ENCODE peak calls at places on chromosomes 11 and 22, in eight cellular contexts. M, F, C, O, Q, T, J and W are unnamed samples.

GRCh38 chr11:116840224-116840745 is 2.9 kb upstream of the APOA1 start:
- DNase-seq in M (peak; percentile 54), F (peak; percentile 41), C (peak; percentile 35), O (no peak), Q (no peak), T (no peak), J (no peak), W (peak; percentile 50)

GRCh38 chr11:8080674-8081590 is at the start of gene TUB:
- DNase-seq in M (no peak), F (peak; percentile 78), C (no peak), O (no peak), Q (no peak), T (no peak), J (no peak), W (peak; percentile 57)

GRCh38 chr11:123477205-123477907 is 47.3 kb downstream of the GRAMD1B start:
- DNase-seq in M (no peak), F (no peak), C (no peak), O (no peak), Q (no peak), T (no peak), J (no peak), W (no peak)

GRCh38 chr11:96760815-96761214 is 371.0 kb downstream of the JRKL start:
- DNase-seq in M (no peak), F (no peak), C (no peak), O (no peak), Q (no peak), T (no peak), J (no peak), W (no peak)

GRCh38 chr11:134406264-134407185 is 5.5 kb downstream of the B3GAT1 start:
- DNase-seq in M (no peak), F (no peak), C (no peak), O (no peak), Q (no peak), T (no peak), J (no peak), W (no peak)

GRCh38 chr11:47271961-47272661 is 2.2 kb downstream of the MADD start:
- DNase-seq in M (no peak), F (no peak), C (peak; percentile 49), O (no peak), Q (no peak), T (no peak), J (peak; percentile 57), W (no peak)

GRCh38 chr11:31922450-31922849 is 111.3 kb upstream of the PAX6 start:
- DNase-seq in M (no peak), F (no peak), C (peak; percentile 20), O (no peak), Q (no peak), T (no peak), J (no peak), W (no peak)

GRCh38 chr11:75261902-75262361 is 21.4 kb downstream of the TPBGL start:
- DNase-seq in M (no peak), F (peak; percentile 1), C (no peak), O (peak; percentile 30), Q (no peak), T (peak; percentile 58), J (no peak), W (no peak)

GRCh38 chr11:3962406-3962840 is 107.0 kb downstream of the STIM1 start:
- DNase-seq in M (peak; percentile 53), F (no peak), C (no peak), O (no peak), Q (no peak), T (no peak), J (no peak), W (no peak)

GRCh38 chr11:32101791-32102190 is 10.9 kb downstream of the RCN1 start:
- DNase-seq in M (no peak), F (no peak), C (no peak), O (no peak), Q (no peak), T (no peak), J (no peak), W (no peak)

GRCh38 chr11:70467196-70468085 is 69.1 kb downstream of the CTTN start:
- DNase-seq in M (peak; percentile 73), F (peak; percentile 80), C (peak; percentile 78), O (peak; percentile 78), Q (no peak), T (no peak), J (peak; percentile 33), W (no peak)

GRCh38 chr11:94854770-94855633 is 86.8 kb downstream of the AMOTL1 start:
- DNase-seq in M (no peak), F (no peak), C (no peak), O (peak; percentile 75), Q (no peak), T (no peak), J (no peak), W (no peak)

GRCh38 chr11:94855666-94856065 is 87.5 kb downstream of the AMOTL1 start:
- DNase-seq in M (peak; percentile 63), F (no peak), C (no peak), O (no peak), Q (no peak), T (no peak), J (no peak), W (no peak)

GRCh38 chr11:94858012-94858705 is 90.0 kb downstream of the AMOTL1 start:
- DNase-seq in M (no peak), F (no peak), C (no peak), O (no peak), Q (no peak), T (no peak), J (no peak), W (no peak)

GRCh38 chr11:94860333-94860732 is 92.2 kb downstream of the AMOTL1 start:
- DNase-seq in M (no peak), F (no peak), C (no peak), O (no peak), Q (no peak), T (no peak), J (no peak), W (no peak)

DNA sequence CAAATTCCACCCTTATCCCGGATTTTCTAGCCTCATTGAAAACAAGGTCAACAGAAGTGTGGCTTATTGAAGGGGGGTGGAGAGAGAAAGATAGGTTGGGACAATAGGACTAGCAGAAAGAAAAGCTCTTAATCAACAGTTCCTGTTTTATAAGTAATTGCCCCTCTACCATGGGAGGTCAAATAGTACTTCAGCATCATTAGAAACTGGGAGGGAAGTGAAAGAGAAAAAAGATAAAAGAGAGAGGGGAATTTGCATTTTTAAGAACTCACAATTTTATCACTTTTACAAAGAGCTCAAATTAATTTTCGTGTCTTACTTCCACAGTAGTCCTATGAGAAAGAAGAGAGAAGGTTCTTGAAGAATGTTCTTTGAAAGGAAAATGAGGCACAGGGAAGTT is 89.2 kb downstream of the AMOTL1 start:
- DNase-seq in M (no peak), F (no peak), C (no peak), O (no peak), Q (no peak), T (no peak), J (no peak), W (no peak)
- TF ChIP-seq CTCF in M (no peak), F (no peak), C (no peak), O (no peak), Q (no peak), T (no peak), J (no peak), W (no peak)

DNA sequence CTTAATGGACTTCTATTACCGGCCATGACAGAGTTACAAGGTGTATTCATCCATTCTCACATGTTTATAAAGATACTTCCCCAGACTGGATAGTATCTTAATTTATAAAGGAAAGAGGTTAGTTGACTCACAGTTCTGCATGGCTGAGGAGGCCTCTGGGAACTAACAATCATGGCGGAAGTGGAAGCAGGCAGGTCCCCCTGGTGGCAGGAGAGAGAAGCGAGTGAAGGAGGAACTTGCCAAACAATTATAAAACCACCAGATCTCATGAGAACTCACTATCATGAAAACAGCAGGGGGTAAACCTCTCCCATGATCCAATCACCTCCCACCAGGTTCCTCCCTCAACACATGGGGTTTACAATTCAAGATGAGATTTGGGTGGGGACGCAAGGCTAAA is 170.0 kb upstream of the PDGFD start:
- DNase-seq in M (no peak), F (no peak), C (peak; percentile 48), O (no peak), Q (no peak), T (no peak), J (no peak), W (peak; percentile 43)
- TF ChIP-seq CTCF in M (peak; percentile 35), F (peak; percentile 33), C (peak; percentile 52), O (no peak), Q (peak; percentile 7), T (no peak), J (no peak), W (peak; percentile 66)

GRCh38 chr22:33438273-33438672 is 380.1 kb upstream of the SYN3 start:
- DNase-seq in M (peak; percentile 77), F (no peak), C (peak; percentile 27), O (no peak), Q (peak; percentile 74), T (no peak), J (no peak), W (no peak)
- TF ChIP-seq CTCF in M (no peak), F (no peak), C (no peak), O (no peak), Q (no peak), T (no peak), J (no peak), W (no peak)

GRCh38 chr11:44858796-44859527 is 91.7 kb downstream of the TP53I11 start:
- DNase-seq in M (no peak), F (peak; percentile 50), C (no peak), O (no peak), Q (peak; percentile 14), T (no peak), J (no peak), W (peak; percentile 61)
- TF ChIP-seq CTCF in M (no peak), F (no peak), C (no peak), O (no peak), Q (no peak), T (no peak), J (no peak), W (no peak)

GRCh38 chr11:17906436-17906835 is 106.4 kb downstream of the SERGEF start:
- DNase-seq in M (no peak), F (peak; percentile 75), C (peak; percentile 9), O (no peak), Q (no peak), T (no peak), J (no peak), W (peak; percentile 85)
- TF ChIP-seq CTCF in M (peak; percentile 28), F (peak; percentile 56), C (peak; percentile 9), O (no peak), Q (peak; percentile 24), T (no peak), J (no peak), W (peak; percentile 77)

GRCh38 chr22:46444390-46444854 is 93.0 kb downstream of the CELSR1 start:
- DNase-seq in M (no peak), F (no peak), C (no peak), O (no peak), Q (no peak), T (no peak), J (no peak), W (no peak)
- TF ChIP-seq CTCF in M (peak; percentile 33), F (no peak), C (no peak), O (no peak), Q (no peak), T (no peak), J (no peak), W (peak; percentile 36)

GRCh38 chr11:60710482-60710881 is 11.1 kb downstream of the MS4A8 start:
- DNase-seq in M (peak; percentile 3), F (peak; percentile 22), C (no peak), O (no peak), Q (no peak), T (no peak), J (no peak), W (peak; percentile 62)
- TF ChIP-seq CTCF in M (peak; percentile 26), F (peak; percentile 40), C (no peak), O (no peak), Q (no peak), T (no peak), J (no peak), W (peak; percentile 64)

GRCh38 chr11:1747753-1748466 is 2.5 kb downstream of the IFITM10 start:
- DNase-seq in M (no peak), F (no peak), C (no peak), O (peak; percentile 66), Q (no peak), T (peak; percentile 88), J (no peak), W (no peak)
- TF ChIP-seq CTCF in M (no peak), F (no peak), C (no peak), O (no peak), Q (no peak), T (no peak), J (no peak), W (no peak)